ENCODE peak calls at places on chromosomes 2 and 18, in nine cellular contexts. Z is neural progenitor cell; A is hepatocyte; O is CD8-positive, alpha-beta T cell; T is heart right ventricle; N is PC-9; X is heart left ventricle; I is GM23338; D is WERI-Rb-1. E is an unnamed sample.

GRCh38 chr2:45849491-45850283 is 198.2 kb downstream of the PRKCE start:
- DNase-seq in Z (no peak), N (no peak), T (no peak), I (no peak), A (no peak), D (no peak), X (no peak), O (no peak), E (no peak)

GRCh38 chr2:14634223-14634884 is 1.8 kb downstream of the LRATD1 start:
- DNase-seq in Z (peak; percentile 91), D (peak; percentile 96), X (peak; percentile 88), O (no peak), N (peak; percentile 70), A (peak; percentile 91), I (peak; percentile 89), T (peak; percentile 71), E (peak; percentile 86)

GRCh38 chr2:73886357-73886756 is 6.5 kb upstream of the ACTG2 start:
- DNase-seq in T (no peak), N (no peak), Z (no peak), O (no peak), I (no peak), A (no peak), X (no peak), D (no peak), E (no peak)

GRCh38 chr2:217622205-217622621 is 380.6 kb downstream of the TNS1 start:
- DNase-seq in Z (peak; percentile 81), T (peak; percentile 56), N (no peak), D (peak; percentile 73), O (no peak), X (peak; percentile 45), I (peak; percentile 50), A (peak; percentile 81), E (peak; percentile 51)

GRCh38 chr2:234787114-234787513 is 164.7 kb upstream of the SH3BP4 start:
- DNase-seq in N (no peak), O (no peak), A (no peak), D (no peak), Z (no peak), T (no peak), I (no peak), X (no peak), E (no peak)

GRCh38 chr18:56326386-56327072 is 311.9 kb downstream of the TXNL1 start:
- DNase-seq in A (no peak), X (no peak), Z (no peak), N (no peak), I (peak; percentile 43), D (no peak), T (no peak), O (no peak), E (no peak)

GRCh38 chr18:11850821-11851155 is 425 bp upstream of the CHMP1B start:
- DNase-seq in Z (no peak), T (no peak), D (no peak), X (no peak), I (peak; percentile 48), O (no peak), A (no peak), N (no peak), E (no peak)

GRCh38 chr2:15177103-15177502 is 384.0 kb downstream of the NBAS start:
- DNase-seq in T (no peak), X (no peak), Z (no peak), A (no peak), O (peak; percentile 72), D (no peak), I (no peak), N (peak; percentile 48), E (no peak)

GRCh38 chr2:239903803-239904202 is 121.3 kb downstream of the NDUFA10 start:
- DNase-seq in X (no peak), Z (no peak), T (no peak), O (no peak), I (no peak), N (no peak), D (no peak), A (no peak), E (no peak)

GRCh38 chr2:44912660-44913059 is 28.8 kb upstream of the SIX3 start:
- DNase-seq in N (no peak), Z (no peak), X (no peak), A (no peak), I (no peak), D (no peak), T (no peak), O (no peak), E (no peak)

GRCh38 chr2:109423556-109424359 is 190.0 kb downstream of the SEPTIN10 start:
- DNase-seq in X (no peak), N (no peak), A (no peak), T (no peak), I (peak; percentile 28), O (no peak), D (no peak), Z (no peak), E (no peak)

GRCh38 chr2:167749016-167749415 is 498.4 kb downstream of the STK39 start:
- DNase-seq in T (no peak), X (no peak), I (no peak), Z (no peak), A (no peak), D (no peak), N (no peak), O (no peak), E (no peak)

GRCh38 chr2:234457421-234457820 is 39.5 kb downstream of the ARL4C start:
- DNase-seq in X (no peak), T (no peak), N (no peak), I (no peak), O (no peak), Z (no peak), D (no peak), A (no peak), E (no peak)

GRCh38 chr2:176473177-176473576 is 203.9 kb downstream of the MTX2 start:
- DNase-seq in T (peak; percentile 21), D (no peak), I (no peak), Z (no peak), N (peak; percentile 29), O (no peak), X (peak; percentile 37), A (no peak), E (peak; percentile 12)

GRCh38 chr2:190911813-190912212 is 31.2 kb downstream of the GLS start:
- DNase-seq in O (no peak), T (no peak), A (no peak), D (no peak), X (no peak), N (no peak), Z (no peak), I (no peak), E (no peak)

GRCh38 chr2:163681765-163682164 is 54.0 kb downstream of the FIGN start:
- DNase-seq in O (no peak), D (no peak), T (peak; percentile 37), N (no peak), Z (no peak), X (peak; percentile 37), I (no peak), A (no peak), E (no peak)

GRCh38 chr2:18209934-18210639 is 331.6 kb downstream of the KCNS3 start:
- DNase-seq in X (no peak), Z (no peak), A (no peak), I (no peak), D (peak; percentile 71), N (no peak), O (no peak), T (no peak), E (no peak)

GRCh38 chr18:62045316-62045715 is 141.5 kb downstream of the PIGN start:
- DNase-seq in A (no peak), D (no peak), T (no peak), O (no peak), X (no peak), N (no peak), I (no peak), Z (no peak), E (no peak)

GRCh38 chr2:33380001-33380609 is 96.3 kb upstream of the RASGRP3 start:
- DNase-seq in Z (peak; percentile 10), O (no peak), X (no peak), T (no peak), D (no peak), I (peak; percentile 73), A (no peak), N (no peak), E (no peak)
- TF ChIP-seq CTCF in Z (peak; percentile 85), O (peak; percentile 35), X (peak; percentile 26), T (no peak), D (peak; percentile 78), I (peak; percentile 99), A (peak; percentile 55), N (peak; percentile 97), E (peak; percentile 77)

GRCh38 chr2:16658082-16658481 is 7.6 kb downstream of the CYRIA start:
- DNase-seq in T (no peak), N (no peak), X (no peak), D (no peak), O (no peak), Z (no peak), I (no peak), A (no peak), E (no peak)
- H3K27me3 ChIP-seq in T (no peaks in the 10 kb centered on the region), N (no peaks in the 10 kb centered on the region), X (no peaks in the 10 kb centered on the region), D (no peaks in the 10 kb centered on the region), O (no peaks in the 10 kb centered on the region), Z (peaks cover 6% of the 10 kb centered on the region), I (no peaks in the 10 kb centered on the region), A (peaks cover 10% of the 10 kb centered on the region), E (no peaks in the 10 kb centered on the region)

GRCh38 chr18:43876286-43877082 is 599.2 kb upstream of the SYT4 start:
- DNase-seq in I (no peak), X (no peak), T (no peak), Z (no peak), O (no peak), N (no peak), D (no peak), A (peak; percentile 29), E (peak; percentile 60)

GRCh38 chr18:43882358-43882757 is 605.1 kb upstream of the SYT4 start:
- DNase-seq in D (no peak), T (peak; percentile 28), N (no peak), A (no peak), O (no peak), I (no peak), X (peak; percentile 52), Z (no peak), E (no peak)

GRCh38 chr18:43875496-43875895 is 598.2 kb upstream of the SYT4 start:
- DNase-seq in X (no peak), T (no peak), Z (no peak), I (no peak), N (no peak), O (no peak), D (no peak), A (peak; percentile 14), E (no peak)

GRCh38 chr18:43877922-43878321 is 600.6 kb upstream of the SYT4 start:
- DNase-seq in A (no peak), O (no peak), Z (no peak), X (no peak), D (no peak), N (no peak), I (no peak), T (no peak), E (no peak)

DNA sequence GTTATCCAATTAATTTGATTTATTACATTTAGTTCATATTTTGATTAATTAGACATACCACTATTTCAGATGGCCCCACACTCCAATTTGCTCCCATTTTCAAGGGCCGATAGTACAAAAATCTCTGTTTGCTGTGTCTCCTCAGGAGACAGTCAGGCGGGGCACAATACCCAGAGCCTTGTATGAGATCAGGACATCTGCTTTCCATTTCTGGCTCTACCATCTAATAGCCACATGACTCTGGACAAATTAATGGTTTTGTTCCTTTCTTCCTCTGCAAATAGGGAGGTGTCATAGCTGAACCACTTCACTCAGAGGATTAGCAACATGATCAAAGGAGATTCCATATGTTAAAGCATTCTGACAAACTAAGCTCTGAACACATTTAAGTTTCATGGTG is 602.1 kb upstream of the SYT4 start:
- DNase-seq in X (no peak), O (no peak), I (no peak), N (no peak), A (no peak), Z (no peak), T (no peak), D (no peak), E (no peak)
- TF ChIP-seq CTCF in X (no peak), O (no peak), I (no peak), N (no peak), A (no peak), Z (no peak), T (no peak), D (no peak), E (no peak)

GRCh38 chr18:79397288-79397829 is 1.6 kb downstream of the NFATC1 start:
- DNase-seq in A (no peak), I (no peak), N (no peak), T (no peak), D (no peak), X (no peak), O (no peak), Z (no peak), E (no peak)
- H3K27me3 ChIP-seq in A (peaks cover 52% of the 10 kb centered on the region), I (peaks cover 70% of the 10 kb centered on the region), N (peaks cover 4% of the 10 kb centered on the region), T (no peaks in the 10 kb centered on the region), D (no peaks in the 10 kb centered on the region), X (no peaks in the 10 kb centered on the region), O (no peaks in the 10 kb centered on the region), Z (peaks cover 81% of the 10 kb centered on the region), E (peaks cover 63% of the 10 kb centered on the region)